ENCODE peak calls at places on chromosome 7, in eight cellular contexts. K, B, U, Q, F, C, L and I are unnamed samples.

GRCh38 chr7:155358066-155358947 is 60.6 kb downstream of the INSIG1 start:
- DNase-seq in K (no peak), B (no peak), U (no peak), Q (no peak), F (no peak), C (peak), L (no peak), I (no peak)

GRCh38 chr7:87105401-87105800 is 45.9 kb upstream of the ELAPOR2 start:
- DNase-seq in K (no peak), B (no peak), U (no peak), Q (no peak), F (no peak), C (no peak), L (no peak), I (no peak)

GRCh38 chr7:13801669-13802068 is 187.8 kb downstream of the ETV1 start:
- DNase-seq in K (peak), B (no peak), U (no peak), Q (no peak), F (no peak), C (no peak), L (no peak), I (no peak)

GRCh38 chr7:83201355-83201754 is 38.7 kb upstream of the PCLO start:
- DNase-seq in K (no peak), B (no peak), U (no peak), Q (no peak), F (peak), C (no peak), L (no peak), I (no peak)

GRCh38 chr7:110253083-110253482 is 837.8 kb upstream of the LRRN3 start:
- DNase-seq in K (no peak), B (no peak), U (no peak), Q (no peak), F (no peak), C (no peak), L (peak), I (no peak)

GRCh38 chr7:92944633-92945032 is 108.3 kb upstream of the CDK6 start:
- DNase-seq in K (peak), B (no peak), U (no peak), Q (peak), F (no peak), C (no peak), L (no peak), I (no peak)

GRCh38 chr7:138233189-138233588 is 156.9 kb downstream of the AKR1D1 start:
- DNase-seq in K (no peak), B (no peak), U (no peak), Q (no peak), F (no peak), C (no peak), L (no peak), I (no peak)

GRCh38 chr7:134565643-134566136 is 16.8 kb downstream of the AKR1B15 start:
- DNase-seq in K (peak), B (no peak), U (no peak), Q (no peak), F (no peak), C (no peak), L (no peak), I (no peak)

GRCh38 chr7:23242321-23242720 is 4.3 kb upstream of the GPNMB start:
- DNase-seq in K (no peak), B (no peak), U (no peak), Q (no peak), F (no peak), C (no peak), L (no peak), I (no peak)

GRCh38 chr7:115561341-115562110 is 469.0 kb downstream of the TFEC start:
- DNase-seq in K (peak), B (no peak), U (no peak), Q (no peak), F (no peak), C (no peak), L (peak), I (peak)

GRCh38 chr7:69078997-69079769 is 519.1 kb upstream of the AUTS2 start:
- DNase-seq in K (no peak), B (no peak), U (no peak), Q (no peak), F (no peak), C (no peak), L (no peak), I (no peak)

GRCh38 chr7:93723424-93724124 is 149.1 kb upstream of the CALCR start:
- DNase-seq in K (no peak), B (peak), U (no peak), Q (no peak), F (peak), C (no peak), L (no peak), I (no peak)

GRCh38 chr7:2261611-2262010 is 19.6 kb downstream of the NUDT1 start:
- DNase-seq in K (no peak), B (no peak), U (peak), Q (no peak), F (no peak), C (no peak), L (no peak), I (no peak)

GRCh38 chr7:98133181-98133580 is 26.5 kb downstream of the LMTK2 start:
- DNase-seq in K (no peak), B (no peak), U (peak), Q (no peak), F (no peak), C (no peak), L (no peak), I (no peak)

GRCh38 chr7:20330176-20330796 is 414 bp upstream of the ITGB8 start:
- DNase-seq in K (peak), B (peak), U (peak), Q (peak), F (peak), C (peak), L (peak), I (peak)

GRCh38 chr7:30396379-30396778 is 82.2 kb downstream of the NOD1 start:
- DNase-seq in K (peak), B (no peak), U (no peak), Q (no peak), F (no peak), C (no peak), L (no peak), I (no peak)

GRCh38 chr7:24764972-24765744 is 7.9 kb upstream of the GSDME start:
- DNase-seq in K (no peak), B (no peak), U (no peak), Q (no peak), F (no peak), C (no peak), L (no peak), I (no peak)

GRCh38 chr7:24763303-24763901 is 6.1 kb upstream of the GSDME start:
- DNase-seq in K (no peak), B (no peak), U (no peak), Q (no peak), F (no peak), C (no peak), L (no peak), I (no peak)

GRCh38 chr7:24769014-24769830 is 12.0 kb upstream of the GSDME start:
- DNase-seq in K (no peak), B (no peak), U (no peak), Q (no peak), F (no peak), C (no peak), L (no peak), I (no peak)

GRCh38 chr7:24769863-24770262 is 12.6 kb upstream of the GSDME start:
- DNase-seq in K (no peak), B (no peak), U (no peak), Q (no peak), F (no peak), C (no peak), L (no peak), I (no peak)

GRCh38 chr7:24767878-24768569 is 10.8 kb upstream of the GSDME start:
- DNase-seq in K (no peak), B (no peak), U (no peak), Q (no peak), F (no peak), C (no peak), L (no peak), I (no peak)
- TF ChIP-seq CTCF in K (peak), B (no peak), U (no peak), Q (no peak), F (no peak), C (peak), L (peak), I (peak)

DNA sequence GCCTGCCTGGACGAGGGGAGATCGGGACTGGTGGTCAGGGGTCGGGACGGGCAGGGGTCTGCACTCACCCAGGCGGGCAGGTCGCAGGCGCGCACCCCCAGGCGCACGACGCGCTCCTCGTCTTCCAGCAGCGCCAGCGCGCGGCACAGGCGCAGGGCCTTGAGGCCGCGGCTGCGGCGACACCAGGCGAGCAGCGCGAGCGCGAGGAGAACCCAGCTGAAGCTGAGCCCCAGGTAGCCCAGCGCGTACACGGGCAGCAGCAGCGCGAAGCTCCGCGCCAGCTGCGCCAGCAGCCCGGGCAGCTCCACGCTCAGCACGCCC is 328 bp downstream of the ESYT2 start:
- DNase-seq in K (peak), B (peak), U (peak), Q (no peak), F (peak), C (no peak), L (peak), I (no peak)
- TF ChIP-seq CTCF in K (no peak), B (no peak), U (no peak), Q (no peak), F (no peak), C (no peak), L (no peak), I (no peak)

DNA sequence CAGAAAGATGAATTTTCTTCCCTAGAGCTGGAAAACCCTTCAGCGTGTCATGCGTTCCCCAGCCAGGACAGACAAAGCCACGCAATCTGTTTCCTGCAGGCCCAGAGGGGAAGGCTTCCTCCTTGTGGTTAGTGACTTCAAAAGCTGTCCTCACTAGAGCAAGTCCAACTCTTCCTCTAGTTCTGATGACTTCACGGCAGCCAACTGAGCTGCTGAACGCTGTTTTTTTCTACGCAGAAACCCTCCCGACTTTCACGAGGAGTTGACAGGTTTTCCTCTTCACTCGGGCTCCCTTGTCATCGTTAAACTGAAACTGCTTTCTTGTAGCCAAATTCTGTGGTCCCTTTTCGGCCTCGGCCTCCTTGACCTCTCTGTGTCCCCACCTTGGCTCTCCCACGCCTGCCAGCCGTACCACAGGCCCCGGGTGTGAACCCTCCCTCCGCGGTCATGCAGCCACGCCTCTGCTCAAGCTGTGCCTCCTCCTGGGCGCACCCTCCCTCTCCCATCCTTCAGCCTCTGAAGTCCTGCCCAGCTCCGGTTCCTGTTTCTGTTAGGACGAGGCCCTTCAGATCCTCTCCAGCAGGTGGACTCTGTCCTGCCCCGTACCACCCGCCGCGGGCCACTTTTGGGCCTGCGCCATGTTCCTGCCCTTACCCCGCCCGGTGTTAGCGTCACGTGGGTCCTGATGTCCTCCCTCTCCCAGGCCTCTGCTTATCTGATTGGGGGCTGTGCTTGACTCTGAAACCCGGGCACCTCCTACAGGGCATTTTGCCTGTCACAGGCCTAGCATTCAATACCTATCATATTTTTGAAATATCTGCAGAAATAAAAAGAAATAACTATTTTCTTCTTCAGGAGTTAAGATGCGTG is 39.3 kb downstream of the CUX1 start:
- DNase-seq in K (peak), B (peak), U (peak), Q (peak), F (peak), C (no peak), L (peak), I (peak)
- TF ChIP-seq CTCF in K (peak), B (peak), U (peak), Q (peak), F (no peak), C (peak), L (peak), I (peak)

GRCh38 chr7:140476698-140477261 is 2.5 kb downstream of the MKRN1 start:
- DNase-seq in K (no peak), B (no peak), U (no peak), Q (no peak), F (no peak), C (no peak), L (no peak), I (no peak)

GRCh38 chr7:140479062-140479738 is at the start of gene MKRN1:
- DNase-seq in K (peak), B (peak), U (peak), Q (peak), F (peak), C (peak), L (peak), I (peak)

GRCh38 chr7:140479739-140480084 is 407 bp upstream of the MKRN1 start:
- DNase-seq in K (no peak), B (no peak), U (no peak), Q (no peak), F (no peak), C (no peak), L (no peak), I (no peak)

GRCh38 chr7:140478361-140479061 is 794 bp downstream of the MKRN1 start:
- DNase-seq in K (peak), B (peak), U (peak), Q (peak), F (no peak), C (no peak), L (peak), I (no peak)

GRCh38 chr7:140475747-140476333 is 3.5 kb downstream of the MKRN1 start:
- DNase-seq in K (peak), B (peak), U (peak), Q (no peak), F (no peak), C (no peak), L (peak), I (no peak)
- TF ChIP-seq CTCF in K (peak), B (peak), U (peak), Q (peak), F (no peak), C (peak), L (peak), I (peak)

DNA sequence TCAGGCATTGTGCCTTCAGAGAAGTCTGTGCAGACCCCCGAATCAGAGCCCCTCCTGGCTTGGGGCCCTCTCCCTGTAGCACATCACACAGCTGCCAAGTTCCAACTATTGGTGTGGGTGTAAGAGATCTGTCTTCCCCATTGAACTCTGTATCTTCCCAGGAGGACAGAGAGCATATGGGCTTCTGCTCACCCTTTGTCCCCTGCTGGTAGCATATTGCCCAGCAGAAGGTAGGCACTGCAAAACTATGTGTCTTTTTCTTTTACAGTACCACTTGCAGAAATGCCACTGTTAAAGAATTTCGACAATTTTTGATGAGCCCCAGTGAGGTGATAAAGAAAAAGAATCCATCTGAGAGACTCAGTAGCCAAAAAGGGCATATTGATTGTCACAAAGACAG is 59.6 kb downstream of the NPY start:
- DNase-seq in K (no peak), B (no peak), U (no peak), Q (no peak), F (no peak), C (no peak), L (no peak), I (no peak)
- TF ChIP-seq CTCF in K (no peak), B (no peak), U (no peak), Q (no peak), F (no peak), C (no peak), L (no peak), I (no peak)

GRCh38 chr7:64794171-64794844 is at the start of gene ZNF138:
- DNase-seq in K (peak), B (peak), U (peak), Q (peak), F (peak), C (peak), L (peak), I (peak)
- TF ChIP-seq CTCF in K (no peak), B (no peak), U (no peak), Q (no peak), F (no peak), C (peak), L (no peak), I (no peak)

DNA sequence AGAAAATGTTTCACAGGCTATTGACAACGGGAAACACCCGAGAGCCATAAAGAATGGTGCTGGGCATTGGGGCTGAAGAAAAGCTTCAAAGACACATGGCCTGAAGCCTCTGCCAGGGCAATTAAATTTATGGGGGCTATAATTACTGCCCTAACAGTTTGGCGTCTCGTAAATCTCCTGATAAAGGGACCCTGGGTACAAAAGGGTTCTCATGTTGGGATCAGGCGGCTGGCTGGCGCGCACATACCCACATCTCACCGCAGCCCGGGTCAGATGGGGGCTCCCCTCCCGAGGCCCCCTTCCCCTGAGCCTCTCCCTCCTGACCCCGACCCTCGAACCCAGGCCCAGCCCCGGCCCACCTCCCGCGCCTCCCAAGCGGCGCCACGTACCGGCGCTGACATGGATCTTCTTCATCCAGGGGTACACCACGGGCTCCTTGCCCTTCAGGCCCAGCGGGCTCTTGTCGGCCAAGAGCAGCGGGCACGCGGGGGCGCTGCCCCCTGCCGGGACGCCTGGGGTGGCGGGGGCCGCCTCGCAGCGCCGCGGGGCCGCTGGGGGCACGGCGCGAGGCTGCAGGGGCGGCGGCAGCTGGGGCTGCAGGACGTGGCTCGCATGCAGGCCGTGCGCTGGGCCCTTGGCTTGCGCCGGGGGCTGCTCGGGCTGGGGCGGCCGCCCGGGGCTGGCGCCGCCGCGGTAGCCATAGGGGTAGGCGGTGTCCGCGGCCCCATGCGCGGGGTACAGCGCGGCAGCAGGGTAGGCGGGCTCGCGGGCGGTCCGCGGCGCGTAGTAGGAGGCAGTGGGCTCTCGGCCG is 623 bp downstream of the HOXA4 start:
- DNase-seq in K (no peak), B (no peak), U (peak), Q (peak), F (no peak), C (no peak), L (no peak), I (no peak)
- TF ChIP-seq CTCF in K (no peak), B (no peak), U (no peak), Q (no peak), F (no peak), C (no peak), L (no peak), I (no peak)

GRCh38 chr7:80918909-80919721 is at the start of gene SEMA3C:
- DNase-seq in K (peak), B (peak), U (peak), Q (peak), F (peak), C (peak), L (peak), I (peak)

GRCh38 chr7:80921130-80921529 is 2.3 kb upstream of the SEMA3C start:
- DNase-seq in K (peak), B (no peak), U (no peak), Q (no peak), F (no peak), C (no peak), L (no peak), I (no peak)

GRCh38 chr7:80918406-80918805 is 445 bp downstream of the SEMA3C start:
- DNase-seq in K (no peak), B (no peak), U (no peak), Q (no peak), F (no peak), C (no peak), L (no peak), I (no peak)

GRCh38 chr7:80922254-80923049 is 3.6 kb upstream of the SEMA3C start:
- DNase-seq in K (no peak), B (no peak), U (no peak), Q (no peak), F (no peak), C (no peak), L (no peak), I (no peak)

DNA sequence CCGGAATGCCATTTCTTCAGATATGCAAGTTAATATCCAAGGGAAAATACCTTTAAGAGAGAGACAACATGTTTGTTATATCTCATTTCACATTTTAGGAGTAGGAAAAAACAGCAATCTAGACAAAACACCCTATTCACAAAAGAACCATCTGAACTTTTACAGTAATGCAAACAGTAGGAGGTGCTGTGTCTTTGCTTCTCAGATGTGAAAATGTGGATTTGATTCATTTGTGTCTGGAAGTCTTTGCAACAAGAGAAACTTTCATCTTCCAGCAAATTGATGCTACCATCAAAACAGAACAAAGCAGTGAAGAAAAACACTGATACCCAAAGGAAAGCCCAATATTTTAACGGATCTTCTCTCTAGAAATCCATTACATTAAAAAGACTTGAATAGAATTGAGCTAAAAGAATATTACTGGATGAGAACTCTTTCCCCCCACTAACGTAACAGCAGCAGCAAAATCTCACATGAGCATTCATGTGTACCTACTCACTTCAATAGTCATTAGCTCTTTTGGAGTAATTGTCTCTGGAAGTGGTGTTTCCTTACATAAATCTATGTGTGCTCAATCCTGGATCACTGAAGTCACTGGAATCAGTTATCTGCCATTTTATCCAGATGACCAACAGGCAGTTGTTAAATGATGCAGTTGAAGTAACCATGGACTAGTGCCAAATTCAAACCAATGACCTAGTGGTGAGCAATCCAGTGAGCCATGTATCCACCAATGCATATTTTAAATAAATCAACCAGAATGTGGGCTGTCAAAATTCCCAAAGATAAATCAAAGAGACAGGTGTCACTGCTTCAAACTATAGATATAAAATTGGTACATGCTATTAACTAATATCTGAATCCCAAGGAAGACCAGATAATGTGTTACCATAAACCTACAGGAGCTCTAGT is 1.8 kb downstream of the SEMA3C start:
- DNase-seq in K (peak), B (no peak), U (no peak), Q (no peak), F (no peak), C (no peak), L (peak), I (no peak)
- TF ChIP-seq CTCF in K (peak), B (no peak), U (no peak), Q (no peak), F (no peak), C (peak), L (peak), I (peak)